ENCODE peak calls at places on chromosomes 11 and 22, in eight cellular contexts. One of them, this sample, is unnamed.

GRCh38 chr11:66719111-66719872 is 9.7 kb downstream of the SPTBN2 start:
- DNase-seq in CD8-positive, alpha-beta T cell: no peak
- DNase-seq in Calu3: no peak
- DNase-seq in colonic mucosa: no peak
- DNase-seq in Peyer's patch: no peak
- DNase-seq in H1: no peak
- DNase-seq in cardiac muscle cell: no peak
- DNase-seq in nephron progenitor cell: no peak
- DNase-seq in this sample: no peak

GRCh38 chr11:116445108-116446047 is 327.4 kb downstream of the BUD13 start:
- DNase-seq in H1: peak; percentile 44
- DNase-seq in CD8-positive, alpha-beta T cell: no peak
- DNase-seq in colonic mucosa: no peak
- DNase-seq in cardiac muscle cell: no peak
- DNase-seq in nephron progenitor cell: no peak
- DNase-seq in Calu3: no peak
- DNase-seq in Peyer's patch: no peak
- DNase-seq in this sample: no peak

GRCh38 chr22:31929126-31929928 is 15.0 kb upstream of the YWHAH start:
- DNase-seq in CD8-positive, alpha-beta T cell: no peak
- DNase-seq in nephron progenitor cell: peak; percentile 25
- DNase-seq in cardiac muscle cell: no peak
- DNase-seq in Peyer's patch: no peak
- DNase-seq in Calu3: no peak
- DNase-seq in colonic mucosa: peak; percentile 35
- DNase-seq in H1: no peak
- DNase-seq in this sample: no peak

GRCh38 chr11:61912530-61912898 is 4.9 kb downstream of the RAB3IL1 start:
- DNase-seq in cardiac muscle cell: no peak
- DNase-seq in CD8-positive, alpha-beta T cell: no peak
- DNase-seq in Calu3: no peak
- DNase-seq in H1: no peak
- DNase-seq in colonic mucosa: peak; percentile 33
- DNase-seq in Peyer's patch: peak; percentile 54
- DNase-seq in nephron progenitor cell: no peak
- DNase-seq in this sample: no peak

GRCh38 chr22:31241936-31242335 is 29.8 kb downstream of the LIMK2 start:
- DNase-seq in colonic mucosa: no peak
- DNase-seq in Calu3: no peak
- DNase-seq in CD8-positive, alpha-beta T cell: no peak
- DNase-seq in H1: no peak
- DNase-seq in cardiac muscle cell: no peak
- DNase-seq in Peyer's patch: no peak
- DNase-seq in nephron progenitor cell: no peak
- DNase-seq in this sample: no peak

GRCh38 chr11:67355794-67356550 is 2.6 kb upstream of the POLD4 start:
- DNase-seq in Calu3: no peak
- DNase-seq in colonic mucosa: peak; percentile 62
- DNase-seq in Peyer's patch: peak; percentile 74
- DNase-seq in nephron progenitor cell: no peak
- DNase-seq in CD8-positive, alpha-beta T cell: no peak
- DNase-seq in cardiac muscle cell: no peak
- DNase-seq in H1: no peak
- DNase-seq in this sample: no peak

GRCh38 chr22:46679711-46680269 is 58.3 kb downstream of the CERK start:
- DNase-seq in colonic mucosa: no peak
- DNase-seq in Calu3: no peak
- DNase-seq in nephron progenitor cell: no peak
- DNase-seq in H1: no peak
- DNase-seq in cardiac muscle cell: no peak
- DNase-seq in CD8-positive, alpha-beta T cell: no peak
- DNase-seq in Peyer's patch: no peak
- DNase-seq in this sample: no peak

GRCh38 chr11:61791737-61792309 is 576 bp downstream of the TMEM258 start:
- DNase-seq in Calu3: peak; percentile 74
- DNase-seq in Peyer's patch: peak; percentile 72
- DNase-seq in nephron progenitor cell: peak; percentile 65
- DNase-seq in CD8-positive, alpha-beta T cell: peak; percentile 33
- DNase-seq in H1: no peak
- DNase-seq in colonic mucosa: peak; percentile 68
- DNase-seq in cardiac muscle cell: peak; percentile 84
- DNase-seq in this sample: peak; percentile 35

GRCh38 chr11:129225190-129225589 is 33.1 kb upstream of the ARHGAP32 start:
- DNase-seq in colonic mucosa: no peak
- DNase-seq in nephron progenitor cell: no peak
- DNase-seq in CD8-positive, alpha-beta T cell: no peak
- DNase-seq in H1: no peak
- DNase-seq in Calu3: no peak
- DNase-seq in Peyer's patch: no peak
- DNase-seq in cardiac muscle cell: no peak
- DNase-seq in this sample: no peak

GRCh38 chr11:102925988-102926387 is 29.5 kb downstream of the MMP13 start:
- DNase-seq in H1: no peak
- DNase-seq in cardiac muscle cell: no peak
- DNase-seq in CD8-positive, alpha-beta T cell: no peak
- DNase-seq in nephron progenitor cell: no peak
- DNase-seq in Calu3: no peak
- DNase-seq in colonic mucosa: no peak
- DNase-seq in Peyer's patch: no peak
- DNase-seq in this sample: no peak

GRCh38 chr11:24747275-24748251 is 250.7 kb downstream of the LUZP2 start:
- DNase-seq in colonic mucosa: no peak
- DNase-seq in Calu3: no peak
- DNase-seq in H1: no peak
- DNase-seq in nephron progenitor cell: no peak
- DNase-seq in Peyer's patch: no peak
- DNase-seq in cardiac muscle cell: peak; percentile 3
- DNase-seq in CD8-positive, alpha-beta T cell: no peak
- DNase-seq in this sample: no peak

GRCh38 chr11:16511109-16511806 is 154.9 kb upstream of the SOX6 start:
- DNase-seq in CD8-positive, alpha-beta T cell: no peak
- DNase-seq in colonic mucosa: no peak
- DNase-seq in Calu3: peak; percentile 4
- DNase-seq in Peyer's patch: no peak
- DNase-seq in H1: no peak
- DNase-seq in nephron progenitor cell: no peak
- DNase-seq in cardiac muscle cell: no peak
- DNase-seq in this sample: no peak

GRCh38 chr11:93525601-93526000 is 17.6 kb downstream of the SMCO4 start:
- DNase-seq in Calu3: no peak
- DNase-seq in cardiac muscle cell: no peak
- DNase-seq in nephron progenitor cell: no peak
- DNase-seq in Peyer's patch: no peak
- DNase-seq in H1: no peak
- DNase-seq in colonic mucosa: no peak
- DNase-seq in CD8-positive, alpha-beta T cell: no peak
- DNase-seq in this sample: no peak

GRCh38 chr11:29260939-29261705 is 755.7 kb downstream of the KCNA4 start:
- DNase-seq in CD8-positive, alpha-beta T cell: no peak
- DNase-seq in H1: no peak
- DNase-seq in Peyer's patch: no peak
- DNase-seq in cardiac muscle cell: no peak
- DNase-seq in nephron progenitor cell: no peak
- DNase-seq in Calu3: peak; percentile 59
- DNase-seq in colonic mucosa: no peak
- DNase-seq in this sample: no peak

GRCh38 chr11:9226514-9226913 is 38.6 kb downstream of the DENND5A start:
- DNase-seq in nephron progenitor cell: no peak
- DNase-seq in colonic mucosa: no peak
- DNase-seq in cardiac muscle cell: no peak
- DNase-seq in H1: no peak
- DNase-seq in CD8-positive, alpha-beta T cell: no peak
- DNase-seq in Peyer's patch: no peak
- DNase-seq in Calu3: no peak
- DNase-seq in this sample: no peak

GRCh38 chr11:119584193-119585037 is 144.6 kb downstream of the NECTIN1 start:
- DNase-seq in CD8-positive, alpha-beta T cell: no peak
- DNase-seq in Calu3: peak; percentile 38
- DNase-seq in nephron progenitor cell: peak; percentile 70
- DNase-seq in H1: peak; percentile 70
- DNase-seq in cardiac muscle cell: peak; percentile 62
- DNase-seq in Peyer's patch: peak; percentile 44
- DNase-seq in colonic mucosa: peak; percentile 35
- DNase-seq in this sample: peak; percentile 25

GRCh38 chr22:47333625-47334024 is 571.2 kb downstream of the TBC1D22A start:
- DNase-seq in nephron progenitor cell: no peak
- DNase-seq in colonic mucosa: no peak
- DNase-seq in Calu3: peak; percentile 84
- DNase-seq in H1: no peak
- DNase-seq in cardiac muscle cell: no peak
- DNase-seq in CD8-positive, alpha-beta T cell: no peak
- DNase-seq in Peyer's patch: no peak
- DNase-seq in this sample: no peak

GRCh38 chr11:112082729-112083128 is 3.8 kb downstream of the TIMM8B start:
- DNase-seq in CD8-positive, alpha-beta T cell: no peak
- DNase-seq in Calu3: no peak
- DNase-seq in H1: no peak
- DNase-seq in cardiac muscle cell: no peak
- DNase-seq in colonic mucosa: no peak
- DNase-seq in Peyer's patch: no peak
- DNase-seq in nephron progenitor cell: no peak
- DNase-seq in this sample: no peak

GRCh38 chr11:36034572-36035331 is 90.9 kb downstream of the LDLRAD3 start:
- DNase-seq in Peyer's patch: no peak
- DNase-seq in nephron progenitor cell: no peak
- DNase-seq in CD8-positive, alpha-beta T cell: no peak
- DNase-seq in Calu3: no peak
- DNase-seq in cardiac muscle cell: no peak
- DNase-seq in H1: no peak
- DNase-seq in colonic mucosa: no peak
- DNase-seq in this sample: no peak
- TF ChIP-seq CTCF in Peyer's patch: no peak
- TF ChIP-seq CTCF in nephron progenitor cell: no peak
- TF ChIP-seq CTCF in CD8-positive, alpha-beta T cell: no peak
- TF ChIP-seq CTCF in Calu3: no peak
- TF ChIP-seq CTCF in cardiac muscle cell: peak; percentile 6
- TF ChIP-seq CTCF in H1: no peak
- TF ChIP-seq CTCF in colonic mucosa: no peak
- TF ChIP-seq CTCF in this sample: no peak

GRCh38 chr22:21025266-21025665 is 7.1 kb downstream of the SLC7A4 start:
- DNase-seq in Peyer's patch: peak; percentile 70
- DNase-seq in colonic mucosa: no peak
- DNase-seq in nephron progenitor cell: no peak
- DNase-seq in cardiac muscle cell: no peak
- DNase-seq in Calu3: no peak
- DNase-seq in H1: no peak
- DNase-seq in CD8-positive, alpha-beta T cell: peak; percentile 23
- DNase-seq in this sample: no peak
- TF ChIP-seq CTCF in Peyer's patch: no peak
- TF ChIP-seq CTCF in colonic mucosa: no peak
- TF ChIP-seq CTCF in nephron progenitor cell: no peak
- TF ChIP-seq CTCF in cardiac muscle cell: no peak
- TF ChIP-seq CTCF in Calu3: no peak
- TF ChIP-seq CTCF in H1: no peak
- TF ChIP-seq CTCF in CD8-positive, alpha-beta T cell: no peak
- TF ChIP-seq CTCF in this sample: no peak

GRCh38 chr11:11366793-11367192 is 13.7 kb upstream of the CSNK2A3 start:
- DNase-seq in colonic mucosa: no peak
- DNase-seq in Peyer's patch: no peak
- DNase-seq in Calu3: no peak
- DNase-seq in H1: no peak
- DNase-seq in cardiac muscle cell: peak; percentile 41
- DNase-seq in CD8-positive, alpha-beta T cell: no peak
- DNase-seq in nephron progenitor cell: no peak
- DNase-seq in this sample: no peak

DNA sequence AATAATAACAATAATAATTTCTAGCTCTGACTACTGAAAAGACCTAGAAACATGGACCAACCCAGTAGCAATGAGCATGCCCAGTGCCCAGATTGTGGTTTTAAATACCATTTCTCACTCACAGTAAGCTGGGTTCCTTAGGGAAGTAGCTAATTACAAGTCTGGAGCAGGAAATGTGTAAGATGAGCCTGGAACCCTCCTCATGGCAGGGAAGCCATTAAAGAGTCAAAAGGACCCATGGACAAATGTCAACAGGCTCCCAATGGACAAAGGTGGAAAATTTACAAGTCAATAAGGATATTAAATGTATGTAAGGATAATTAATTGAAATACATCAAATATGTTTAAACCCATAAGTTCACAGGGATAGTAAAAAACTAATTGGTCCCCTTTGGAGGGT is 10.6 kb upstream of the CSNK2A3 start:
- DNase-seq in Calu3: no peak
- DNase-seq in CD8-positive, alpha-beta T cell: no peak
- DNase-seq in colonic mucosa: no peak
- DNase-seq in nephron progenitor cell: no peak
- DNase-seq in cardiac muscle cell: no peak
- DNase-seq in Peyer's patch: no peak
- DNase-seq in H1: peak; percentile 3
- DNase-seq in this sample: no peak
- TF ChIP-seq CTCF in Calu3: no peak
- TF ChIP-seq CTCF in CD8-positive, alpha-beta T cell: no peak
- TF ChIP-seq CTCF in colonic mucosa: no peak
- TF ChIP-seq CTCF in nephron progenitor cell: no peak
- TF ChIP-seq CTCF in cardiac muscle cell: no peak
- TF ChIP-seq CTCF in Peyer's patch: no peak
- TF ChIP-seq CTCF in H1: no peak
- TF ChIP-seq CTCF in this sample: no peak

GRCh38 chr22:36406139-36406538 is 18.4 kb upstream of the MYH9 start:
- DNase-seq in Calu3: no peak
- DNase-seq in cardiac muscle cell: no peak
- DNase-seq in Peyer's patch: no peak
- DNase-seq in CD8-positive, alpha-beta T cell: no peak
- DNase-seq in H1: no peak
- DNase-seq in colonic mucosa: no peak
- DNase-seq in nephron progenitor cell: no peak
- DNase-seq in this sample: no peak

GRCh38 chr22:36405221-36405631 is 17.5 kb upstream of the MYH9 start:
- DNase-seq in nephron progenitor cell: no peak
- DNase-seq in colonic mucosa: no peak
- DNase-seq in cardiac muscle cell: no peak
- DNase-seq in H1: no peak
- DNase-seq in Peyer's patch: no peak
- DNase-seq in Calu3: no peak
- DNase-seq in CD8-positive, alpha-beta T cell: peak; percentile 14
- DNase-seq in this sample: no peak

GRCh38 chr22:36406721-36407120 is 19.0 kb upstream of the MYH9 start:
- DNase-seq in Calu3: no peak
- DNase-seq in nephron progenitor cell: no peak
- DNase-seq in colonic mucosa: no peak
- DNase-seq in Peyer's patch: no peak
- DNase-seq in cardiac muscle cell: no peak
- DNase-seq in CD8-positive, alpha-beta T cell: no peak
- DNase-seq in H1: no peak
- DNase-seq in this sample: no peak

GRCh38 chr22:36404436-36404835 is 16.7 kb upstream of the MYH9 start:
- DNase-seq in Calu3: no peak
- DNase-seq in Peyer's patch: no peak
- DNase-seq in cardiac muscle cell: no peak
- DNase-seq in CD8-positive, alpha-beta T cell: no peak
- DNase-seq in colonic mucosa: no peak
- DNase-seq in H1: no peak
- DNase-seq in nephron progenitor cell: no peak
- DNase-seq in this sample: no peak

DNA sequence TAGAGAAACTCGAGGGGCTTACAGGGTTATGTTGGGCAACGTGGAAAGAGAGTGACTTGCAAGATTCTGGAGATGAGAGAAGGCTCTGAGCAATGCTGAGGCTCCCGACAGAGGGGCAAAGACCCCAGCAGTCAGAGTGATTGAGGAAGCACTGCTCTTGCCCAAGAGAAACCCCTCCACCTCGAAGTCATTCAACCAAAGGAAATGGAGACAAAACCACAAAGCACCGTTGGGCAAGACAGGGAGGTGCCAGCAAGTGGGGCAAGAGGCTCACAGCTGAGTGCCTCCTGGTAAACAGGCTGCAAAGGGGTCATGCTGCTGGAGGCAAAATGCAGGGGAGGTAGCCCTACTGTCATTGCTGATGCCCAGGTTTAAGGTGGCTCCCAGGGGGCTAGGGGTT is 17.9 kb upstream of the MYH9 start:
- DNase-seq in CD8-positive, alpha-beta T cell: peak; percentile 63
- DNase-seq in colonic mucosa: no peak
- DNase-seq in nephron progenitor cell: no peak
- DNase-seq in H1: no peak
- DNase-seq in Peyer's patch: peak; percentile 82
- DNase-seq in cardiac muscle cell: no peak
- DNase-seq in Calu3: peak; percentile 40
- DNase-seq in this sample: no peak
- TF ChIP-seq CTCF in CD8-positive, alpha-beta T cell: no peak
- TF ChIP-seq CTCF in colonic mucosa: no peak
- TF ChIP-seq CTCF in nephron progenitor cell: no peak
- TF ChIP-seq CTCF in H1: no peak
- TF ChIP-seq CTCF in Peyer's patch: no peak
- TF ChIP-seq CTCF in cardiac muscle cell: no peak
- TF ChIP-seq CTCF in Calu3: no peak
- TF ChIP-seq CTCF in this sample: no peak

This sample was measured in progenitor cell of endocrine pancreas.